ENCODE peak calls at places on chromosomes 16 and 17, in nine cellular contexts. H, X, T, K, P, E, G, Y and S are unnamed samples. For H3K36me3, the result is how much of the 10 kb centered on the place peaks cover.

GRCh38 chr16:27177031-27177774 is 26.1 kb upstream of the KDM8 start:
- DNase-seq in P (no peak), H (no peak), T (no peak), E (no peak), G (no peak), X (peak), K (no peak), Y (no peak), S (no peak)

GRCh38 chr16:58508671-58509251 is 6.6 kb upstream of the SETD6 start:
- DNase-seq in K (peak), H (no peak), Y (no peak), E (no peak), T (no peak), P (no peak), G (no peak), X (no peak), S (no peak)

GRCh38 chr17:1331708-1332107 is 52.2 kb downstream of the TRARG1 start:
- DNase-seq in Y (peak), K (no peak), X (no peak), H (no peak), P (no peak), T (no peak), E (no peak), G (no peak), S (no peak)

GRCh38 chr17:57902800-57903759 is 52.1 kb downstream of the CUEDC1 start:
- DNase-seq in Y (peak), P (peak), G (peak), X (peak), T (no peak), K (peak), H (no peak), E (no peak), S (peak)

GRCh38 chr17:56395787-56396186 is 197.7 kb upstream of the NOG start:
- DNase-seq in G (no peak), Y (no peak), X (no peak), K (no peak), H (no peak), T (no peak), E (no peak), P (no peak), S (no peak)

GRCh38 chr16:86975445-86975844 is 341.7 kb downstream of the C16orf95 start:
- DNase-seq in P (peak), T (peak), X (peak), K (peak), Y (no peak), G (no peak), H (peak), E (peak), S (no peak)

GRCh38 chr17:42017866-42018200 is 594 bp upstream of the DNAJC7 start:
- DNase-seq in X (no peak), H (peak), G (no peak), K (no peak), T (no peak), E (no peak), P (no peak), Y (no peak), S (no peak)

GRCh38 chr17:61598014-61598413 is 7.0 kb upstream of the NACA2 start:
- DNase-seq in T (no peak), P (no peak), X (no peak), E (no peak), K (no peak), Y (no peak), H (no peak), G (no peak), S (no peak)

GRCh38 chr17:77142689-77143088 is 1.9 kb downstream of the SEC14L1 start:
- DNase-seq in P (no peak), T (no peak), K (no peak), H (no peak), Y (no peak), X (no peak), G (no peak), E (no peak), S (no peak)

DNA sequence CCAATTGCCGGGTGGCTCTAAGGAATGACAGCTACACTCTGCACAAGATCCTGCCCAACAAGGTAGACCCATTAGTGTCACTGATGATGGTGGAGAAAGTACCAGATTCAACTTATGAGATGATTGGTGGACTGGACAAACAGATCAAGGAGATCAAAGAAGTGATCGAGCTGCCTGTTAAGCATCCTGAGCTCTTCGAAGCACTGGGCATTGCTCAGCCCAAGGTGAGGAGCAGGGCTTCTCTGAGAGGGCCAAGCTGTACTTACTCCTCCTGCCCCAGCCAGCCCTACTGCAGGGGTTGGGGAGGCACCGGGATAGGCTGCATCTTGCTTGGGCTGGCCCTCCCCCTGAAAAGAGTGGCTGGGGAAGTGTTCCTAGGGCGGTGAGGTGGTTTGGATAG is 2.8 kb upstream of the FTSJ3 start:
- DNase-seq in X (no peak), Y (no peak), G (no peak), K (peak), E (no peak), P (no peak), T (no peak), H (no peak), S (no peak)
- H3K27ac ChIP-seq in X (no peak), Y (no peak), G (no peak), K (no peak), E (no peak), P (no peak), T (no peak), H (no peak), S (no peak)

DNA sequence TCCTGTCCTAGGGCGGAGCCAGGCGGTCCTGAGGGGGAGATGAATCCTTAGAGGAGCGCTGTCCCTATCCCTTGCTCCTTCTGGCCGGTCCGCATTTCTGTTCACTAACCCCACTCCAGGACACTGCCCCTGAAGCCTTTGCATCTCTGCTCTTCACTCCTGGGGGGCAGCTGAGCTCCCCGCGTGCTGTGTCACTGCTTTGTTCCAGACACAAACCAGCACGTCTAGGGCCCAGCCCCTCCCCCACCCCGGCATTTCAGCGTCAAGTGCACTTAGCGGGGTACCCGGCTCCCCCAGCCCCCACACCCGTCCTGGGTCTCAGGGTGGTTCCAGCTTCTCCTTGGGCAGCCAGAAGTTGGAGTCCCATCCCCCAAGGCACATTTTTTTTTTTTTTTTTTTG is 8.9 kb downstream of the CORO6 start:
- DNase-seq in H (no peak), T (no peak), E (no peak), G (no peak), X (no peak), K (no peak), Y (no peak), P (peak), S (no peak)
- H3K4me3 ChIP-seq in H (no peak), T (peak), E (no peak), G (peak), X (no peak), K (peak), Y (peak), P (peak), S (no peak)

GRCh38 chr16:23433261-23433920 is 19.6 kb downstream of the COG7 start:
- DNase-seq in K (no peak), G (peak), P (no peak), Y (no peak), E (no peak), T (no peak), H (no peak), X (no peak), S (no peak)
- H3K36me3 ChIP-seq in K (under half), G (under half), P (under half), Y (half or more), E (under half), T (under half), H (under half), X (under half), S (half or more)

DNA sequence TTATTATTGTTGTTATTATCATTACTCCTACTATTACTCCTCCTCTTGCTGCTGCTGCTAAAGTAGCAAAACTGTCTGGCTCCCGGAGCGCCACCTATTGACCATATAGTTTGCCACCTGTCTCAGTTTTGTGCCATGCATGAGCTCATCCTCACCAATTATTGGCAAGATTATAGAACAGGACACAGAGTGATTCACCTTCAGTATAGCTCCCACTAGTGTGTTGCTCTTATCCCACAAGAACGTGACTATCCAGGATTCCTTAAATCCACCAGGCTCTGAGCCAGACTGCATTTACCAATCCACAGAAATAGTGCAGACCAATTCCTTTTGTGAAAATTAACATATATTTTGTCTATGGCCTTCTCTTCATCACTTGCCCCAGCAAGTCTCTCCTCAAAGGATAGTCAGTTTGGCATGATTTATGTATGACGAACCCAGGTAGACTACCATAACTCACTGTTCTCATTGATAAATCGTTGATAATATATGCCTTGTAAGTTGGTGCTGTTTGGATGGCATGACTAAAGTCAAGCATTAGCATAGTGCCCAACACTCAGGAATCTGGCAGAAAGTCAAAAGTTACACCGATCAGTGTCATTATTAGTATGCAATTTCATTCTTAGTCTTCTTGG is 405.5 kb upstream of the HSBP1 start:
- DNase-seq in T (peak), H (no peak), Y (no peak), P (no peak), E (no peak), K (no peak), G (no peak), X (peak), S (no peak)
- H3K27ac ChIP-seq in T (no peak), H (no peak), Y (no peak), P (no peak), E (no peak), K (no peak), G (no peak), X (no peak), S (peak)

GRCh38 chr17:48614904-48615211 is 234 bp downstream of the HOXB8 start:
- DNase-seq in X (no peak), T (no peak), G (no peak), H (no peak), Y (no peak), P (no peak), K (no peak), E (no peak), S (no peak)
- H3K4me3 ChIP-seq in X (no peak), T (no peak), G (no peak), H (no peak), Y (peak), P (peak), K (peak), E (no peak), S (no peak)

DNA sequence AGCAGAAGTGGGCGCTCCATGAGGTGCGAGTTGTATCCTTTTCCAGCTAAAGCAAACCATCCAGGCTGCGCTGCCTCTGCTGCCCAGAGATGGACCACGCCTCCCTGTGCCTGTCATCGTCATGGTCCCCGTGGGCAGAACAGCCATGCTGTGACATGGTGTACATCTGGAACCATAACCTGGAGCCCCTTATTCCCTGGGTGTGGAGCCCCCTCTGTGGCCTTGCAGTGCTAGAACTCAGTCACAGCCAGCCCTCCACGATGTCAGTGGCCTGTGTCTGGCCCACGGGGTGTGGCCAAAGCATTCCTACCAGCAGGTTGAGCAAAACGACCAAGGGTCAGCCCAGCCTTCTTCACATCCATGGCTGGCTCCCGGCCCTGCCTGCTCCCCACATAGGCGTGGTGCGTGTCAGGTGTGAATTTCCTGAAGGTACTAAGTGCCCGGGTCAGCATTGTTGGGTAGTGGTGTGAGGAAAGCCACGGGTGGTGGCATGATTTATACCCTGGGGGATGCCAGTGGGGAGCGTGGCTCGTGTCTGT is 22.7 kb upstream of the JPT2 start:
- DNase-seq in T (no peak), K (no peak), Y (no peak), P (no peak), H (no peak), X (no peak), E (no peak), G (no peak), S (no peak)
- H3K36me3 ChIP-seq in T (under half), K (under half), Y (half or more), P (under half), H (under half), X (under half), E (half or more), G (under half), S (half or more)

GRCh38 chr16:62089715-62090114 is 53.5 kb upstream of the CDH8 start:
- DNase-seq in X (no peak), E (no peak), K (no peak), T (no peak), H (no peak), Y (no peak), G (no peak), P (no peak), S (no peak)
- H3K27ac ChIP-seq in X (no peak), E (no peak), K (no peak), T (no peak), H (no peak), Y (no peak), G (no peak), P (no peak), S (no peak)

GRCh38 chr17:48639982-48640857 is 14.1 kb upstream of the HOXB9 start:
- DNase-seq in Y (no peak), E (no peak), H (no peak), G (no peak), P (no peak), K (no peak), X (no peak), T (no peak), S (no peak)

GRCh38 chr17:48642843-48643696 is 16.9 kb upstream of the HOXB9 start:
- DNase-seq in T (no peak), Y (no peak), H (no peak), P (no peak), E (no peak), K (no peak), G (peak), X (no peak), S (no peak)

GRCh38 chr17:48640858-48641180 is 14.7 kb upstream of the HOXB9 start:
- DNase-seq in G (no peak), E (no peak), X (no peak), H (no peak), T (no peak), P (no peak), K (no peak), Y (no peak), S (no peak)

GRCh38 chr17:48642059-48642842 is 16.1 kb upstream of the HOXB9 start:
- DNase-seq in X (no peak), K (no peak), E (peak), T (peak), Y (no peak), H (peak), P (no peak), G (peak), S (no peak)

DNA sequence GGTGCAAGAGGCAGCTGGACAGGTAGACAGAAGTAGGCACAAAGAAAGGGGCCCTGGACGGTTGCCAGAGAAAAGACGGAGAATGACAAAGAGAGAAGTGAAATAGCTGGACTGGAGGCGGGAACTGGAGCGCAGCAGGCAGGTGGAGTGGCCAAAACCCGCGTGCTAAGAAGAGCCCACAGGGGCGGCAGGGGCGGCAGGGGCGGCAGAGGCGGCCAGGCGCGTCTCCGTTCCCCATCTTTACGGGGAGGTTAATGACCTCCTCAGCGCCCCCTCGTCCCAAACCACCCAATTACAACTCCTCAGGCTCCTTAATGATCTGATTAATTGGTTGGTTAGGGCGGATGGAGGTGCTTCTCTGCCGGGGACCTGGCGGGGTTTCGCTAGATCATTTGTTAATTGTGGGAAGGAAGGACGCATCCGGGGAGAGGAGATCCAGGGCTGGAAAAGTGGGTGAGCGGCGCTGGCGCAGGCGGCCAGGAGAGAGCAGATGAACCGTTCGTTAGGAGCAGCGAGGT is 15.4 kb upstream of the HOXB9 start:
- DNase-seq in T (peak), Y (no peak), P (no peak), E (no peak), X (no peak), K (no peak), G (peak), H (peak), S (no peak)
- H3K4me3 ChIP-seq in T (no peak), Y (no peak), P (no peak), E (no peak), X (no peak), K (no peak), G (peak), H (no peak), S (no peak)